ENCODE peak calls at places on chromosome 20, in five cellular contexts. Y is SK-N-SH, A is GM12878, N is IMR-90, C is K562. P is an unnamed sample.

GRCh38 chr20:56764671-56765070 is 135.6 kb downstream of the TFAP2C start:
- DNase-seq in C (no peak), Y (no peak), N (no peak), A (no peak), P (no peak)

GRCh38 chr20:17172826-17173420 is 53.9 kb upstream of the PCSK2 start:
- DNase-seq in N (no peak), A (no peak), Y (no peak), C (no peak), P (no peak)

GRCh38 chr20:59748555-59749292 is 144.4 kb downstream of the PHACTR3 start:
- DNase-seq in Y (no peak), N (peak; percentile 19), C (no peak), A (no peak), P (no peak)

GRCh38 chr20:32539817-32540675 is 45.1 kb downstream of the NOL4L start:
- DNase-seq in Y (peak; percentile 49), A (no peak), N (no peak), C (no peak), P (no peak)

GRCh38 chr20:45342863-45343444 is 5.3 kb downstream of the SDC4 start:
- DNase-seq in C (no peak), Y (no peak), N (no peak), A (no peak), P (no peak)

GRCh38 chr20:20073851-20074252 is 21.5 kb downstream of the CFAP61 start:
- DNase-seq in N (no peak), Y (no peak), C (no peak), A (no peak), P (no peak)

GRCh38 chr20:34968020-34968775 is 12.5 kb downstream of the MYH7B start:
- DNase-seq in Y (no peak), C (no peak), A (no peak), N (no peak), P (no peak)

GRCh38 chr20:37856932-37857660 is 45.8 kb upstream of the VSTM2L start:
- DNase-seq in A (no peak), C (no peak), Y (no peak), N (peak; percentile 89), P (no peak)

GRCh38 chr20:55140631-55141030 is 665.2 kb downstream of the DOK5 start:
- DNase-seq in A (no peak), C (no peak), N (no peak), Y (no peak), P (no peak)

GRCh38 chr20:25579081-25579770 is 6.1 kb downstream of the NINL start:
- DNase-seq in Y (no peak), N (no peak), C (no peak), A (no peak), P (no peak)

GRCh38 chr20:50371878-50372769 is 138.1 kb upstream of the PTPN1 start:
- DNase-seq in N (peak; percentile 27), C (no peak), A (no peak), Y (no peak), P (no peak)

GRCh38 chr20:16599257-16599656 is 26.0 kb upstream of the KIF16B start:
- DNase-seq in N (no peak), A (no peak), C (no peak), Y (no peak), P (no peak)

GRCh38 chr20:36344517-36345132 is 38.5 kb downstream of the DLGAP4 start:
- DNase-seq in A (no peak), N (peak; percentile 42), Y (no peak), C (peak; percentile 79), P (peak; percentile 35)

GRCh38 chr20:20755674-20756319 is 43.4 kb upstream of the RALGAPA2 start:
- DNase-seq in C (no peak), Y (no peak), N (no peak), A (no peak), P (no peak)

GRCh38 chr20:19211661-19212523 is 550 bp upstream of the SLC24A3 start:
- DNase-seq in Y (peak; percentile 30), N (no peak), C (no peak), A (no peak), P (no peak)

GRCh38 chr20:59222982-59223610 is 59.5 kb downstream of the ZNF831 start:
- DNase-seq in A (no peak), Y (peak; percentile 75), N (no peak), C (no peak), P (peak; percentile 32)

GRCh38 chr20:50052550-50052949 is 60.4 kb downstream of the UBE2V1 start:
- DNase-seq in C (no peak), Y (no peak), N (no peak), A (no peak), P (no peak)

GRCh38 chr20:58480455-58481356 is 34.5 kb downstream of the APCDD1L start:
- DNase-seq in A (no peak), Y (no peak), N (no peak), C (no peak), P (no peak)

GRCh38 chr20:723756-724155 is 44.5 kb downstream of the SLC52A3 start:
- DNase-seq in C (no peak), Y (no peak), N (no peak), A (no peak), P (no peak)

GRCh38 chr20:1964061-1964460 is 29.8 kb downstream of the PDYN start:
- DNase-seq in A (no peak), Y (no peak), N (no peak), C (no peak), P (no peak)

GRCh38 chr20:59063358-59064213 is 21.0 kb upstream of the PRELID3B start:
- DNase-seq in A (no peak), C (no peak), Y (peak; percentile 45), N (peak; percentile 95), P (peak; percentile 42)

GRCh38 chr20:4060054-4060795 is 44.9 kb upstream of the RNF24 start:
- DNase-seq in C (no peak), Y (no peak), N (no peak), A (peak; percentile 40), P (no peak)

GRCh38 chr20:49248301-49248700 is 29.1 kb downstream of the DDX27 start:
- DNase-seq in A (no peak), Y (no peak), C (no peak), N (no peak), P (no peak)

GRCh38 chr20:22248052-22248667 is 336.2 kb downstream of the FOXA2 start:
- DNase-seq in Y (peak; percentile 27), C (no peak), A (no peak), N (no peak), P (peak; percentile 24)

GRCh38 chr20:19757973-19758887 is at the start of gene RIN2:
- DNase-seq in C (peak; percentile 7), A (no peak), Y (peak; percentile 98), N (peak; percentile 87), P (peak; percentile 96)

GRCh38 chr20:23436681-23437080 is 2.8 kb upstream of the CSTL1 start:
- DNase-seq in C (no peak), Y (no peak), A (no peak), N (no peak), P (no peak)

GRCh38 chr20:58143531-58143930 is 84.9 kb downstream of the ANKRD60 start:
- DNase-seq in C (no peak), N (no peak), Y (no peak), A (no peak), P (no peak)

GRCh38 chr20:45945678-45946148 is 11.2 kb downstream of the PCIF1 start:
- DNase-seq in A (no peak), Y (no peak), C (no peak), N (peak; percentile 21), P (no peak)

DNA sequence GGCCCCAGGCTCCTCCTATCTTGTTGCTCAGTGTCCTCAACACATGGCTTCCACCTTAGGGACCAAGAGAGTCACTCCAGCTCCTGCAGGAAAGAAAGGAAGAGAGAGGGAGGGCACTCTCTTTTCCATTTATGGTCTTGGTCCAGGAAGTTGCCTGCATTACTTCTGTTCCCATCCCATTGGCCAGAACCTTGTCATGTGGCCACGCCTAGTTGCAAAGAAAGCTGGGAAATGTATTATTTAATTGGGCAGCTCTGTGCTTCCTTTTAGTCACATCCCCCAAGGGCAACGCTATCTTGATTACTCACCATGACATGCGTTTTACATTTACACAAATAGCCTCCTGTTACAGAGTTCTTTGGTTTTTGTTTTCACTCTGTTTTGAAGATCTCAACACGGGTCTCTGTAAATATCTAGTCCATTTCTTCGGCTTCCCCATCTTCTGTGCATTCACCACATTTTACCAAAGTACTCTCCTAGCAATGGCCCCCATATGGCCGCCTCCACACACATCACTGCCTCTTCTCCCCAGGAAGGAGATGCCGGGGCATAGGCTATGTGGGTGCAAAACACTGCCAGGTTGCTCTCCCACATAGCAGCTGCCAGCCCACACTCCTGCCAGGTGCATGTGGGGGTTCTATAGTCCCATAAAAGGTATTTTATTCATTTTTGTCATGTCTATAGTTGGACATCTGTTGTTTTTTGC is 35.7 kb upstream of the ZMYND8 start:
- DNase-seq in N (peak; percentile 97), Y (peak; percentile 23), C (peak; percentile 78), A (no peak), P (peak; percentile 83)
- TF ChIP-seq RCOR1 in N (no peak), Y (no peak), C (no peak), A (no peak), P (no peak)

GRCh38 chr20:62285722-62286121 is 17.1 kb upstream of the ADRM1 start:
- DNase-seq in C (no peak), Y (no peak), N (no peak), A (no peak), P (no peak)
- H3K4me3 ChIP-seq in C (no peak overlapping the region), Y (no peak overlapping the region), N (no peak overlapping the region), A (no peak overlapping the region), P (no peak overlapping the region)

GRCh38 chr20:47453167-47453782 is 48.4 kb upstream of the NCOA3 start:
- DNase-seq in A (peak; percentile 92), N (peak; percentile 93), Y (no peak), C (no peak), P (peak; percentile 93)
- TF ChIP-seq RCOR1 in A (no peak), N (peak; percentile 99), Y (no peak), C (no peak), P (no peak)

GRCh38 chr20:64081620-64081964 is 1.7 kb downstream of the OPRL1 start:
- DNase-seq in N (no peak), Y (no peak), C (no peak), A (no peak), P (no peak)
- H3K4me3 ChIP-seq in N (no peak overlapping the region), Y (no peak overlapping the region), C (no peak overlapping the region), A (no peak overlapping the region), P (no peak overlapping the region)

GRCh38 chr20:6616421-6616820 is 151.1 kb upstream of the BMP2 start:
- DNase-seq in N (no peak), C (no peak), A (no peak), Y (no peak), P (no peak)

GRCh38 chr20:6612615-6612917 is 154.9 kb upstream of the BMP2 start:
- DNase-seq in C (no peak), N (no peak), A (no peak), Y (no peak), P (no peak)

GRCh38 chr20:6613280-6613861 is 154.1 kb upstream of the BMP2 start:
- DNase-seq in A (no peak), N (no peak), C (no peak), Y (no peak), P (no peak)

GRCh38 chr20:6611911-6612614 is 155.4 kb upstream of the BMP2 start:
- DNase-seq in C (no peak), N (no peak), A (no peak), Y (no peak), P (no peak)

DNA sequence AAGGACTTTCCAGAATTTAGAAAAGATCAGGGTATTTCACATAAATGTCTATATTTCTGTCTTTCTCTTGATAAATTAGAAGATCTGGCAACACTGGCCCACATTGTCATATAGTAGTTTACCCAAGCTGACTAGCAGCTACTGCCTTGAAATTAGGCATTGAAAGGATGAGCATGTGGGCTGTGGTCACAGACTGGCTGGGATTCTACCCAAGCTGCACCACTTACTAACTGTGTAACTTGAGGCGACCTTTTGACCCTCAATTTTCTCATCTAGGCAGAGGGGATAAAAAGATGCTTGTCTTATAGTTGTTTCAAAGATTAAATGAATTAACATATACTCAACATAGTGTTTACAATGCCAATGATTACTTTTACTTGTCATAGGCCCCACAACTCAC is 152.7 kb upstream of the BMP2 start:
- DNase-seq in N (no peak), Y (no peak), C (no peak), A (no peak), P (no peak)
- TF ChIP-seq RCOR1 in N (no peak), Y (no peak), C (no peak), A (no peak), P (no peak)